ENCODE peak calls at places on chromosomes 16 and 17, in ten cellular contexts. One of them, this sample, is unnamed. For H3K36me3, the result is how much of the 10 kb centered on the place peaks cover.

GRCh38 chr17:31787857-31788570 is 71.0 kb downstream of the COPRS start:
- DNase-seq in Peyer's patch: no peak
- DNase-seq in mucosa of descending colon: no peak
- DNase-seq in esophagus squamous epithelium: no peak
- DNase-seq in prostate gland: peak
- DNase-seq in HCT116: peak
- DNase-seq in heart left ventricle: no peak
- DNase-seq in bronchial epithelial cell: peak
- DNase-seq in MM.1S: no peak
- DNase-seq in CD8-positive, alpha-beta T cell: no peak
- DNase-seq in this sample: no peak

GRCh38 chr16:27199235-27199586 is 4.1 kb upstream of the KDM8 start:
- DNase-seq in heart left ventricle: no peak
- DNase-seq in bronchial epithelial cell: no peak
- DNase-seq in esophagus squamous epithelium: no peak
- DNase-seq in mucosa of descending colon: no peak
- DNase-seq in CD8-positive, alpha-beta T cell: no peak
- DNase-seq in prostate gland: no peak
- DNase-seq in Peyer's patch: no peak
- DNase-seq in HCT116: no peak
- DNase-seq in MM.1S: peak
- DNase-seq in this sample: no peak

GRCh38 chr17:72122336-72122667 is 1.5 kb downstream of the SOX9 start:
- DNase-seq in prostate gland: no peak
- DNase-seq in MM.1S: no peak
- DNase-seq in bronchial epithelial cell: no peak
- DNase-seq in HCT116: no peak
- DNase-seq in mucosa of descending colon: no peak
- DNase-seq in CD8-positive, alpha-beta T cell: no peak
- DNase-seq in esophagus squamous epithelium: no peak
- DNase-seq in heart left ventricle: no peak
- DNase-seq in Peyer's patch: no peak
- DNase-seq in this sample: no peak

GRCh38 chr17:75271233-75271954 is 363 bp upstream of the MIF4GD start:
- DNase-seq in prostate gland: peak
- DNase-seq in esophagus squamous epithelium: no peak
- DNase-seq in mucosa of descending colon: peak
- DNase-seq in heart left ventricle: peak
- DNase-seq in MM.1S: peak
- DNase-seq in Peyer's patch: peak
- DNase-seq in bronchial epithelial cell: peak
- DNase-seq in HCT116: no peak
- DNase-seq in CD8-positive, alpha-beta T cell: peak
- DNase-seq in this sample: no peak

GRCh38 chr17:42409467-42410351 is 13.3 kb downstream of the CAVIN1 start:
- DNase-seq in mucosa of descending colon: no peak
- DNase-seq in prostate gland: peak
- DNase-seq in CD8-positive, alpha-beta T cell: no peak
- DNase-seq in bronchial epithelial cell: peak
- DNase-seq in heart left ventricle: peak
- DNase-seq in MM.1S: no peak
- DNase-seq in HCT116: peak
- DNase-seq in Peyer's patch: peak
- DNase-seq in esophagus squamous epithelium: no peak
- DNase-seq in this sample: no peak

GRCh38 chr17:72901657-72902056 is 190.8 kb downstream of the SLC39A11 start:
- DNase-seq in CD8-positive, alpha-beta T cell: no peak
- DNase-seq in prostate gland: no peak
- DNase-seq in HCT116: no peak
- DNase-seq in esophagus squamous epithelium: no peak
- DNase-seq in Peyer's patch: no peak
- DNase-seq in heart left ventricle: no peak
- DNase-seq in MM.1S: no peak
- DNase-seq in bronchial epithelial cell: no peak
- DNase-seq in mucosa of descending colon: no peak
- DNase-seq in this sample: no peak

GRCh38 chr17:76953926-76954325 is 85.7 kb downstream of the MGAT5B start:
- DNase-seq in Peyer's patch: no peak
- DNase-seq in bronchial epithelial cell: no peak
- DNase-seq in esophagus squamous epithelium: no peak
- DNase-seq in prostate gland: no peak
- DNase-seq in CD8-positive, alpha-beta T cell: no peak
- DNase-seq in mucosa of descending colon: no peak
- DNase-seq in heart left ventricle: no peak
- DNase-seq in MM.1S: no peak
- DNase-seq in HCT116: no peak
- DNase-seq in this sample: no peak

GRCh38 chr16:27317738-27318398 is 4.1 kb downstream of the IL4R start:
- DNase-seq in MM.1S: no peak
- DNase-seq in mucosa of descending colon: no peak
- DNase-seq in bronchial epithelial cell: no peak
- DNase-seq in CD8-positive, alpha-beta T cell: no peak
- DNase-seq in Peyer's patch: no peak
- DNase-seq in heart left ventricle: no peak
- DNase-seq in esophagus squamous epithelium: no peak
- DNase-seq in HCT116: no peak
- DNase-seq in prostate gland: no peak
- DNase-seq in this sample: no peak

GRCh38 chr16:1633310-1633709 is 21.1 kb downstream of the CRAMP1 start:
- DNase-seq in MM.1S: no peak
- DNase-seq in bronchial epithelial cell: no peak
- DNase-seq in Peyer's patch: no peak
- DNase-seq in heart left ventricle: no peak
- DNase-seq in esophagus squamous epithelium: no peak
- DNase-seq in mucosa of descending colon: no peak
- DNase-seq in prostate gland: no peak
- DNase-seq in HCT116: no peak
- DNase-seq in CD8-positive, alpha-beta T cell: no peak
- DNase-seq in this sample: no peak

GRCh38 chr17:55285340-55286301 is 20.9 kb downstream of the HLF start:
- DNase-seq in HCT116: no peak
- DNase-seq in MM.1S: no peak
- DNase-seq in bronchial epithelial cell: peak
- DNase-seq in mucosa of descending colon: peak
- DNase-seq in heart left ventricle: peak
- DNase-seq in Peyer's patch: peak
- DNase-seq in esophagus squamous epithelium: no peak
- DNase-seq in prostate gland: peak
- DNase-seq in CD8-positive, alpha-beta T cell: no peak
- DNase-seq in this sample: no peak

GRCh38 chr17:9512323-9513168 is 63.1 kb downstream of the STX8 start:
- DNase-seq in HCT116: peak
- DNase-seq in esophagus squamous epithelium: no peak
- DNase-seq in bronchial epithelial cell: peak
- DNase-seq in heart left ventricle: no peak
- DNase-seq in MM.1S: no peak
- DNase-seq in Peyer's patch: no peak
- DNase-seq in mucosa of descending colon: no peak
- DNase-seq in prostate gland: no peak
- DNase-seq in CD8-positive, alpha-beta T cell: no peak
- DNase-seq in this sample: peak

GRCh38 chr16:8474576-8474975 is 115.7 kb downstream of the TMEM114 start:
- DNase-seq in MM.1S: no peak
- DNase-seq in mucosa of descending colon: no peak
- DNase-seq in heart left ventricle: no peak
- DNase-seq in prostate gland: no peak
- DNase-seq in bronchial epithelial cell: no peak
- DNase-seq in Peyer's patch: no peak
- DNase-seq in esophagus squamous epithelium: no peak
- DNase-seq in HCT116: no peak
- DNase-seq in CD8-positive, alpha-beta T cell: no peak
- DNase-seq in this sample: no peak

DNA sequence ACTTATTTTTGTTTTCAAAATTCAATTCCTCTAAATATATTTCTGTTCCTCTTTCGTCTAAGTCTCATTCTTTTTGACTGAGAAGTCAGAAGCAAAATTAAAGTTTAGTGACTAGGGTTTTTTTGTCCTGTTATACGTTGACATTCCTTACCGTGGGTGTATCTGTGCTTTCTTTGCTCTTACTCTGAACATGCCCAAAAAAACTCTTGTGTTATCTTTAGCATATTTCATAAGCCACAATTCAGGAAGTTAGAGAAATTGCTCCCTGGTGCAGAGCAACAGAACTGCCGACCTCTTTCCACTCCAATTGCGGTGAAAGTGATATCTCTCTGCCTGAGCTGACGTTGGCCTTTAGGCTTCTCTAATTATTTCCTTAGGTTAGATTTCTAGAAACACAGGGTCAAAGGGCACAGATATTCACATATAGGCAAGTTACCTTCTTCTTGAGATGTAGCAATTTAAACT is 65.7 kb downstream of the CENPV start:
- DNase-seq in prostate gland: no peak
- DNase-seq in bronchial epithelial cell: peak
- DNase-seq in esophagus squamous epithelium: no peak
- DNase-seq in Peyer's patch: peak
- DNase-seq in mucosa of descending colon: no peak
- DNase-seq in HCT116: no peak
- DNase-seq in CD8-positive, alpha-beta T cell: peak
- DNase-seq in heart left ventricle: peak
- DNase-seq in MM.1S: no peak
- DNase-seq in this sample: peak
- H3K4me3 ChIP-seq in prostate gland: no peak
- H3K4me3 ChIP-seq in bronchial epithelial cell: no peak
- H3K4me3 ChIP-seq in esophagus squamous epithelium: no peak
- H3K4me3 ChIP-seq in Peyer's patch: no peak
- H3K4me3 ChIP-seq in mucosa of descending colon: no peak
- H3K4me3 ChIP-seq in HCT116: no peak
- H3K4me3 ChIP-seq in CD8-positive, alpha-beta T cell: no peak
- H3K4me3 ChIP-seq in heart left ventricle: no peak
- H3K4me3 ChIP-seq in MM.1S: no peak
- H3K4me3 ChIP-seq in this sample: no peak

DNA sequence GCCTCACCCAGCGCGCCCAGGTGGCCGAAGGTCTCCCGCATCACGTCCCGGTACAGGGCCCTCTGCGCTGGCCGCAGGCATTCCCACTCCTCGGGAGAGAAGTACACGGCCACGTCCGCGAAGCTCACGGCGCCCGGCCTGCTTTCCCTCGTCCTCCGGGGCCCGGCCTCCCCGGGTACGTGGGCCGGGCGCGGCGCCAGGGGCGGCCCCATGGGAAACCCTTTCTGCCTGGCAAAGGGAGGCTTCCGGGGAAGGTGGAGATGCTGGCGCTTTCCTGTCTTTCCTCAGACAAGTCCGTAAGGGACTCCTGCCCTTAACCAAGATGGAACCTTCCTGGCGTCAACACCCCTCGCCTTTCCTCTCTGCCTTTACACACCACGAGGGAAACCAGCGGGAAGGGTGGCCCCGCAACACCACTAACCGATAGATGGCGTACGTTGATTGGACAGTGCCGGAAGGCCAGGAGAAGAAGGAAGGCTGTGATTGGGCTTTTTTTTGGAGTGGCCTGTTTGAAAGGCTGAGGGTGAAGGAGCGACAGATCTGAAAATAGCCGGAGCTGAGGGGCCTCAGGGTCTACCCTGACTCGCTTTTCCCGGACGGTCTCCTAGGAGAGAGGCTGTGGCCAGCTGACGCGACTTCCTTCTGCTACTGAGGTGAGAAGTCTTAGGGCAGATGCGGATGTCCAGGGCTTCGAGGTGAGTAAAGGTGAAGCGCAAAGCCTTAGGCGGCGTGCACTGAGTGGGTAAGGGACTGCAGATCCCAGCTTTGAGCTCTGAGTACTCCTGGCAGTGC is at the start of gene ZNF785:
- DNase-seq in heart left ventricle: peak
- DNase-seq in bronchial epithelial cell: peak
- DNase-seq in mucosa of descending colon: peak
- DNase-seq in MM.1S: peak
- DNase-seq in esophagus squamous epithelium: peak
- DNase-seq in Peyer's patch: peak
- DNase-seq in CD8-positive, alpha-beta T cell: peak
- DNase-seq in HCT116: no peak
- DNase-seq in prostate gland: peak
- DNase-seq in this sample: peak
- TF ChIP-seq CTCF in heart left ventricle: peak
- TF ChIP-seq CTCF in bronchial epithelial cell: no peak
- TF ChIP-seq CTCF in mucosa of descending colon: peak
- TF ChIP-seq CTCF in MM.1S: peak
- TF ChIP-seq CTCF in esophagus squamous epithelium: peak
- TF ChIP-seq CTCF in Peyer's patch: peak
- TF ChIP-seq CTCF in CD8-positive, alpha-beta T cell: no peak
- TF ChIP-seq CTCF in HCT116: no peak
- TF ChIP-seq CTCF in prostate gland: peak
- TF ChIP-seq CTCF in this sample: no peak

DNA sequence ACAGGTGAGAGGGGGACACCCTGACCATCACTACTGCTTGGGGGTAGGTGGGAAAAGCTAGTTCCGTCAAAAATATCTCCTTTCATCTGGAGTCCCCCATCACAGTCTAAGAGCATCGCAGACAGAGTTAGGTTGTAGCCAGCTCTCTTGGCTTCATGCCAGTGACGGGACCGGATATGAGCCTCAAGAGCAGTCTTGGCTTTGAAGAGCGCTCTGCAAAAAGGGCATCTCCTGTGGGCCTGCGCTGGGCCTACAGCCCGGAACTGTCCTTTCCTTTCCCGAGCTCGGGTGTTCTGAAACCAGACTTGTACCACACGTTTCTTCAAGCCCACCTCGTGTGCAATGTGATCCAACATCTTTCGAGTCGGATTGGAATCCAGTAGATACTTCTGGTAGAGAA is 253.6 kb downstream of the ZFHX3 start:
- DNase-seq in bronchial epithelial cell: no peak
- DNase-seq in esophagus squamous epithelium: no peak
- DNase-seq in mucosa of descending colon: no peak
- DNase-seq in MM.1S: no peak
- DNase-seq in CD8-positive, alpha-beta T cell: no peak
- DNase-seq in prostate gland: no peak
- DNase-seq in Peyer's patch: no peak
- DNase-seq in heart left ventricle: no peak
- DNase-seq in HCT116: no peak
- DNase-seq in this sample: no peak
- H3K36me3 ChIP-seq in bronchial epithelial cell: under half
- H3K36me3 ChIP-seq in esophagus squamous epithelium: half or more
- H3K36me3 ChIP-seq in mucosa of descending colon: under half
- H3K36me3 ChIP-seq in MM.1S: under half
- H3K36me3 ChIP-seq in CD8-positive, alpha-beta T cell: under half
- H3K36me3 ChIP-seq in prostate gland: under half
- H3K36me3 ChIP-seq in Peyer's patch: under half
- H3K36me3 ChIP-seq in heart left ventricle: under half
- H3K36me3 ChIP-seq in HCT116: under half
- H3K36me3 ChIP-seq in this sample: under half

DNA sequence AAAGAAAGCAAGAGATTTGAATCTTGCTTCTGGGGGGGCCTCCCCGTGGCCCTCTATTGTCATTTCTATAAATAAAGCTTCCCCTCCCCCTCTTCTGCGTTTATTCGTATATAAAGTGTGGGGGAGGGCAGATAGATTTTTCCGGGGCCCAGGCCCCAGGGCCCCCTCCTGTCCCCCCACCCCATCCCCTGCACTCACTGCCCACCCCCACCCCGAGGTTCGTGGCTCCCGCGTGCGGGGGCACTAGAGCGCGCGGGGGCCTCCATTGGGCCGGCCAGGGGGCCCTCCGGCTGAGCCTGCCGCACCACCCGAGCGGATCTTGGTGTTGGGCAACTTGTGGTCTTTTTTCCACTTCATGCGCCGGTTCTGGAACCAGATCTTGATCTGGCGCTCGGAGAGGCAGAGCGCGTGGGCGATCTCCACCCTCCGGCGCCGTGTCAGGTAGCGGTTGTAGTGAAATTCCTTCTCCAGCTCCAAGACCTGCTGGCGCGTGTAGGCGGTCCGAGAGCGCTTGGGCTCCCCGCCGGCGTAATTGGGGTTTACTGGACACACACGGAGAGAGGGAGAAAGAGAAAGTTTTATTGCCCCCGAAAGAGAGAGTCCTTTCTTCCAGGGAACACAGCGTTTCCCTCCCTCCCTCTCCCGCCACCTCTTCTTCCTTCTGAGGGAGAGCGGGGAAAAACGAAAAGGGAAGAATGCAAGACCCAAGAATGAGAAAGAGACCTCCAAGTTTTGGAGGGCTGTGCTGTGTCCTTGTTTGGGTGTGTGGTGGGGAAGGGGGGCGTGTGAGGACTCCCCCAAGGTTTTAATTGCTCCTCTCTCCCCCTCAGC is 1.5 kb downstream of the HOXB4 start:
- DNase-seq in heart left ventricle: no peak
- DNase-seq in mucosa of descending colon: no peak
- DNase-seq in HCT116: no peak
- DNase-seq in MM.1S: no peak
- DNase-seq in CD8-positive, alpha-beta T cell: no peak
- DNase-seq in prostate gland: no peak
- DNase-seq in esophagus squamous epithelium: no peak
- DNase-seq in bronchial epithelial cell: no peak
- DNase-seq in Peyer's patch: peak
- DNase-seq in this sample: no peak
- H3K4me3 ChIP-seq in heart left ventricle: peak
- H3K4me3 ChIP-seq in mucosa of descending colon: no peak
- H3K4me3 ChIP-seq in HCT116: peak
- H3K4me3 ChIP-seq in MM.1S: peak
- H3K4me3 ChIP-seq in CD8-positive, alpha-beta T cell: no peak
- H3K4me3 ChIP-seq in prostate gland: no peak
- H3K4me3 ChIP-seq in esophagus squamous epithelium: peak
- H3K4me3 ChIP-seq in bronchial epithelial cell: no peak
- H3K4me3 ChIP-seq in Peyer's patch: peak
- H3K4me3 ChIP-seq in this sample: peak